ENCODE peak calls at places on chromosomes 4 and X, in five cellular contexts. D is kidney, K is psoas muscle, Y is tibial nerve, P is ascending aorta. H is an unnamed sample.
A peak's percentile ranks its signal among the peaks of the same experiment; 100 is the strongest.

GRCh38 chr4:24195976-24196736 is 306.3 kb upstream of the PPARGC1A start:
- DNase-seq in P (no peak), D (no peak), Y (no peak), K (no peak), H (no peak)

GRCh38 chr4:46667790-46668189 is 241.3 kb downstream of the COX7B2 start:
- DNase-seq in Y (no peak), K (no peak), D (no peak), P (no peak), H (no peak)

GRCh38 chrX:10512258-10512657 is 108.1 kb downstream of the MID1 start:
- DNase-seq in P (no peak), K (no peak), Y (no peak), D (no peak), H (no peak)

GRCh38 chr4:83389756-83390505 is 55.3 kb upstream of the HPSE start:
- DNase-seq in D (no peak), P (no peak), K (no peak), Y (no peak), H (no peak)

GRCh38 chr4:76729460-76729859 is 168.5 kb downstream of the SOWAHB start:
- DNase-seq in P (no peak), Y (no peak), K (no peak), D (no peak), H (no peak)

GRCh38 chr4:102625232-102625930 is 124.2 kb downstream of the NFKB1 start:
- DNase-seq in D (peak; percentile 79), K (no peak), Y (no peak), P (no peak), H (no peak)

GRCh38 chr4:156295676-156296075 is 342.0 kb upstream of the CTSO start:
- DNase-seq in D (no peak), P (no peak), Y (no peak), K (no peak), H (no peak)

GRCh38 chr4:159227378-159227777 is 124.5 kb downstream of the RAPGEF2 start:
- DNase-seq in K (no peak), P (no peak), Y (no peak), D (no peak), H (no peak)

GRCh38 chrX:54043696-54044125 is 562 bp downstream of the PHF8 start:
- DNase-seq in D (no peak), Y (no peak), P (no peak), K (no peak), H (no peak)

GRCh38 chr4:37243061-37243460 is 1.5 kb upstream of the NWD2 start:
- DNase-seq in K (no peak), P (no peak), Y (no peak), D (no peak), H (peak; percentile 28)

GRCh38 chr4:7828926-7829325 is 110.7 kb downstream of the AFAP1 start:
- DNase-seq in D (no peak), K (no peak), P (no peak), Y (no peak), H (no peak)

GRCh38 chr4:24701683-24702082 is 93.7 kb upstream of the SOD3 start:
- DNase-seq in D (no peak), K (no peak), P (no peak), Y (no peak), H (no peak)

GRCh38 chr4:148497258-148497657 is 55.0 kb upstream of the NR3C2 start:
- DNase-seq in K (no peak), P (no peak), D (no peak), Y (no peak), H (no peak)

GRCh38 chr4:25756503-25756902 is 100.9 kb downstream of the SLC34A2 start:
- DNase-seq in K (no peak), P (no peak), D (no peak), Y (no peak), H (no peak)

GRCh38 chr4:71559957-71560541 is 221.2 kb downstream of the SLC4A4 start:
- DNase-seq in Y (no peak), K (no peak), P (no peak), D (no peak), H (no peak)

GRCh38 chr4:143356493-143356892 is 19.8 kb downstream of the GAB1 start:
- DNase-seq in Y (no peak), P (no peak), K (no peak), D (no peak), H (no peak)

GRCh38 chr4:71941001-71941400 is 90.8 kb upstream of the NPFFR2 start:
- DNase-seq in K (no peak), D (no peak), P (no peak), Y (no peak), H (peak; percentile 35)

GRCh38 chrX:40931921-40932320 is 153.3 kb upstream of the USP9X start:
- DNase-seq in P (no peak), D (no peak), Y (no peak), K (no peak), H (no peak)

GRCh38 chr4:65954416-65954815 is 284.1 kb upstream of the EPHA5 start:
- DNase-seq in P (no peak), Y (no peak), D (no peak), K (no peak), H (no peak)

GRCh38 chr4:41859106-41859505 is 76.1 kb upstream of the TMEM33 start:
- DNase-seq in P (no peak), Y (no peak), K (no peak), D (no peak), H (no peak)

GRCh38 chr4:146916479-146917076 is 29.1 kb downstream of the TTC29 start:
- DNase-seq in K (no peak), D (no peak), Y (no peak), P (no peak), H (peak; percentile 49)

GRCh38 chrX:57177070-57177469 is 39.9 kb upstream of the SPIN2A start:
- DNase-seq in Y (no peak), P (no peak), D (no peak), K (no peak), H (no peak)

GRCh38 chr4:4396628-4397440 is 9.9 kb downstream of the NSG1 start:
- DNase-seq in P (no peak), Y (no peak), D (no peak), K (no peak), H (no peak)

GRCh38 chr4:167688660-167689142 is 403.6 kb upstream of the ANXA10 start:
- DNase-seq in K (no peak), P (no peak), Y (no peak), D (no peak), H (no peak)

GRCh38 chr4:176256921-176257320 is 12.1 kb downstream of the ASB5 start:
- DNase-seq in K (no peak), P (no peak), D (no peak), Y (no peak), H (no peak)

GRCh38 chrX:71111141-71111843 is at the start of gene IL2RG:
- DNase-seq in D (no peak), K (no peak), Y (no peak), P (no peak), H (peak; percentile 50)

GRCh38 chr4:26076000-26076587 is 162.1 kb downstream of the SMIM20 start:
- DNase-seq in D (no peak), P (no peak), K (no peak), Y (no peak), H (no peak)

GRCh38 chr4:4614925-4615678 is 73.3 kb upstream of the STX18 start:
- DNase-seq in D (no peak), K (no peak), Y (no peak), P (no peak), H (no peak)

GRCh38 chr4:92566284-92566683 is 262.5 kb downstream of the GRID2 start:
- DNase-seq in K (no peak), P (no peak), Y (no peak), D (no peak), H (no peak)

GRCh38 chrX:45755719-45756118 is 555.0 kb upstream of the DIPK2B start:
- DNase-seq in D (no peak), P (no peak), K (no peak), Y (no peak), H (no peak)

GRCh38 chrX:45758319-45758718 is 557.6 kb upstream of the DIPK2B start:
- DNase-seq in Y (no peak), K (no peak), P (no peak), D (no peak), H (no peak)

GRCh38 chrX:45756562-45756961 is 555.9 kb upstream of the DIPK2B start:
- DNase-seq in P (no peak), D (no peak), Y (no peak), K (no peak), H (no peak)

GRCh38 chrX:45758738-45759397 is 558.2 kb upstream of the DIPK2B start:
- DNase-seq in D (no peak), Y (no peak), K (no peak), P (no peak), H (no peak)

DNA sequence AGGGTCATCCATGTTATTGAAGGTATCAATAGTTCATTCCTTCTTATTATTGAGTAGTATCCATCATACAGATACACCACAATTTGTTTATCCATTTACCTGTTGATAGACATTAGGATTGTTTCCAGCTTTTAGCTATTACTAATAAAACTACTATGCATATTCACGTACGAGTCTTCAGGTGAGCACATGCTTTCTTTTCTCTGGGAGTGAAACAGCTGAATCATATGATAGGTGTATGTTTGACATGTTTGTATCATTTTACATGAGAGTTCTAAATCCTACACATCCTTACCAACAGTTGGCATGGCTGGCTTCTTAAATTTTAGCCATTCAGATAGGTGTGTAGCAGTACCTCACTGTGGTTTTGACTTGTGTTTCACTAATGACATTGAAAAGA is 556.6 kb upstream of the DIPK2B start:
- DNase-seq in P (no peak), K (no peak), D (no peak), Y (no peak), H (no peak)
- H3K4me1 ChIP-seq in P (no peaks in the 10 kb centered on the region), K (no peaks in the 10 kb centered on the region), D (peaks cover 4% of the 10 kb centered on the region), Y (no peaks in the 10 kb centered on the region), H (peaks cover 7% of the 10 kb centered on the region)

DNA sequence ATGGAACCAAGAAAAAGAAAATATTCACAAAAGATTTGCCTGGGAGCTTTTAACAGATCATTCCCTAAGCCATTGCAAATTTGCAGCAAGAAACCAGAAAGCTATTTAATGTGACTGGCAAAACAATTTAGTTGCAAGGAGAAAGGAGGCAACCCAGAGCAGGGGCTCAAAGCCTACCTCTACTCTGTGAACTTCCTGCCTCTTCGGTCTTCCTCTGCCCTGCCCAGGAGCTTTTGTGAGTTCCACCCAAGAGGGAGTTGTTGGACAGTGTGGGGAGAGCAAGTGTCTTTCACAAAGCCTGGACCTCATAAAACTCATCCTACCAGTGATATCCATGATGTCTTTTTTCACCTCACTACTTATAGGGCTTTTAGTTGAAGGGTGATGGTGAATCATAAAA is 107.4 kb downstream of the AFF1 start:
- DNase-seq in P (no peak), D (no peak), K (no peak), Y (no peak), H (no peak)
- H3K4me1 ChIP-seq in P (peaks cover 13% of the 10 kb centered on the region), D (peaks cover 63% of the 10 kb centered on the region), K (peaks cover 94% of the 10 kb centered on the region), Y (peaks cover 7% of the 10 kb centered on the region), H (peaks cover 24% of the 10 kb centered on the region)

GRCh38 chr4:1852904-1853623 is 2.9 kb downstream of the LETM1 start:
- DNase-seq in P (no peak), Y (no peak), K (no peak), D (no peak), H (peak; percentile 63)
- H3K4me1 ChIP-seq in P (no peaks in the 10 kb centered on the region), Y (no peaks in the 10 kb centered on the region), K (peaks cover 36% of the 10 kb centered on the region), D (peaks cover 7% of the 10 kb centered on the region), H (peaks cover 42% of the 10 kb centered on the region)

GRCh38 chr4:86593726-86594558 is at the start of gene PTPN13:
- DNase-seq in D (peak; percentile 100), P (peak; percentile 95), Y (peak; percentile 96), K (peak; percentile 94), H (peak; percentile 91)

GRCh38 chr4:86592553-86593249 is 1.4 kb upstream of the PTPN13 start:
- DNase-seq in P (no peak), D (no peak), K (no peak), Y (no peak), H (no peak)

GRCh38 chr4:86596802-86597201 is 2.7 kb downstream of the PTPN13 start:
- DNase-seq in D (no peak), K (no peak), P (no peak), Y (no peak), H (no peak)

GRCh38 chr4:86594559-86595425 is 677 bp downstream of the PTPN13 start:
- DNase-seq in Y (no peak), P (no peak), D (peak; percentile 78), K (peak; percentile 50), H (peak; percentile 23)

GRCh38 chr4:86595426-86595805 is 1.3 kb downstream of the PTPN13 start:
- DNase-seq in Y (no peak), D (no peak), P (no peak), K (no peak), H (peak; percentile 14)
- H3K4me1 ChIP-seq in Y (no peaks in the 10 kb centered on the region), D (no peaks in the 10 kb centered on the region), P (no peaks in the 10 kb centered on the region), K (no peaks in the 10 kb centered on the region), H (peaks cover 13% of the 10 kb centered on the region)